ENCODE peak calls at places on chromosome 2, in five cellular contexts. One of them, this sample, is unnamed.

GRCh38 chr2:64770781-64771334 is 117.1 kb upstream of the SERTAD2 start:
- DNase-seq in right cardiac atrium: peak
- DNase-seq in ovary: peak
- DNase-seq in cardiac fibroblast: peak
- DNase-seq in AG09309: peak
- DNase-seq in this sample: peak

GRCh38 chr2:74471332-74472065 is 981 bp downstream of the MRPL53 start:
- DNase-seq in cardiac fibroblast: peak
- DNase-seq in AG09309: no peak
- DNase-seq in ovary: no peak
- DNase-seq in right cardiac atrium: no peak
- DNase-seq in this sample: no peak

GRCh38 chr2:1496394-1496821 is 83.1 kb downstream of the TPO start:
- DNase-seq in AG09309: no peak
- DNase-seq in right cardiac atrium: no peak
- DNase-seq in ovary: no peak
- DNase-seq in cardiac fibroblast: no peak
- DNase-seq in this sample: no peak

GRCh38 chr2:203743441-203743932 is 37.0 kb downstream of the CD28 start:
- DNase-seq in ovary: no peak
- DNase-seq in AG09309: peak
- DNase-seq in cardiac fibroblast: peak
- DNase-seq in right cardiac atrium: no peak
- DNase-seq in this sample: no peak

GRCh38 chr2:96111257-96111640 is 5.1 kb downstream of the ADRA2B start:
- DNase-seq in right cardiac atrium: no peak
- DNase-seq in ovary: no peak
- DNase-seq in cardiac fibroblast: no peak
- DNase-seq in AG09309: no peak
- DNase-seq in this sample: no peak

GRCh38 chr2:178512491-178512890 is 32.2 kb downstream of the PLEKHA3 start:
- DNase-seq in AG09309: peak
- DNase-seq in ovary: no peak
- DNase-seq in cardiac fibroblast: peak
- DNase-seq in right cardiac atrium: no peak
- DNase-seq in this sample: no peak

GRCh38 chr2:217911283-217911965 is 91.4 kb downstream of the TNS1 start:
- DNase-seq in right cardiac atrium: peak
- DNase-seq in ovary: no peak
- DNase-seq in cardiac fibroblast: peak
- DNase-seq in AG09309: no peak
- DNase-seq in this sample: no peak

GRCh38 chr2:235537587-235537986 is 43.7 kb downstream of the AGAP1 start:
- DNase-seq in right cardiac atrium: no peak
- DNase-seq in cardiac fibroblast: no peak
- DNase-seq in AG09309: no peak
- DNase-seq in ovary: no peak
- DNase-seq in this sample: no peak

GRCh38 chr2:121018136-121019057 is 266.6 kb downstream of the TFCP2L1 start:
- DNase-seq in AG09309: no peak
- DNase-seq in ovary: peak
- DNase-seq in cardiac fibroblast: peak
- DNase-seq in right cardiac atrium: peak
- DNase-seq in this sample: peak

GRCh38 chr2:75025633-75026380 is 67.4 kb downstream of the POLE4 start:
- DNase-seq in AG09309: no peak
- DNase-seq in right cardiac atrium: no peak
- DNase-seq in ovary: no peak
- DNase-seq in cardiac fibroblast: peak
- DNase-seq in this sample: no peak

GRCh38 chr2:226953206-226953605 is 117.4 kb downstream of the RHBDD1 start:
- DNase-seq in AG09309: no peak
- DNase-seq in ovary: no peak
- DNase-seq in right cardiac atrium: peak
- DNase-seq in cardiac fibroblast: no peak
- DNase-seq in this sample: no peak

GRCh38 chr2:191942114-191943103 is 95.5 kb upstream of the CAVIN2 start:
- DNase-seq in cardiac fibroblast: no peak
- DNase-seq in AG09309: no peak
- DNase-seq in right cardiac atrium: no peak
- DNase-seq in ovary: no peak
- DNase-seq in this sample: no peak

GRCh38 chr2:24544456-24545115 is 53.5 kb downstream of the NCOA1 start:
- DNase-seq in cardiac fibroblast: peak
- DNase-seq in ovary: no peak
- DNase-seq in AG09309: no peak
- DNase-seq in right cardiac atrium: no peak
- DNase-seq in this sample: no peak

GRCh38 chr2:198615972-198616371 is 811.6 kb downstream of the PLCL1 start:
- DNase-seq in right cardiac atrium: no peak
- DNase-seq in cardiac fibroblast: no peak
- DNase-seq in AG09309: peak
- DNase-seq in ovary: no peak
- DNase-seq in this sample: no peak

GRCh38 chr2:142041996-142042395 is 88.8 kb downstream of the LRP1B start:
- DNase-seq in AG09309: no peak
- DNase-seq in ovary: no peak
- DNase-seq in right cardiac atrium: no peak
- DNase-seq in cardiac fibroblast: no peak
- DNase-seq in this sample: no peak

GRCh38 chr2:106851055-106851454 is 34.9 kb downstream of the ST6GAL2 start:
- DNase-seq in AG09309: no peak
- DNase-seq in cardiac fibroblast: no peak
- DNase-seq in ovary: no peak
- DNase-seq in right cardiac atrium: no peak
- DNase-seq in this sample: no peak

GRCh38 chr2:69694894-69695849 is 46.8 kb upstream of the ANXA4 start:
- DNase-seq in cardiac fibroblast: peak
- DNase-seq in AG09309: peak
- DNase-seq in ovary: no peak
- DNase-seq in right cardiac atrium: no peak
- DNase-seq in this sample: no peak

GRCh38 chr2:28636491-28636890 is 115.1 kb upstream of the PPP1CB start:
- DNase-seq in AG09309: no peak
- DNase-seq in cardiac fibroblast: no peak
- DNase-seq in ovary: no peak
- DNase-seq in right cardiac atrium: no peak
- DNase-seq in this sample: no peak

GRCh38 chr2:65436169-65436824 is 3.9 kb upstream of the SPRED2 start:
- DNase-seq in cardiac fibroblast: peak
- DNase-seq in right cardiac atrium: peak
- DNase-seq in AG09309: peak
- DNase-seq in ovary: peak
- DNase-seq in this sample: peak

GRCh38 chr2:147327636-147328035 is 517.2 kb upstream of the ACVR2A start:
- DNase-seq in right cardiac atrium: no peak
- DNase-seq in cardiac fibroblast: peak
- DNase-seq in AG09309: no peak
- DNase-seq in ovary: no peak
- DNase-seq in this sample: no peak

GRCh38 chr2:230749111-230749510 is 36.5 kb downstream of the CAB39 start:
- DNase-seq in AG09309: no peak
- DNase-seq in right cardiac atrium: no peak
- DNase-seq in ovary: no peak
- DNase-seq in cardiac fibroblast: peak
- DNase-seq in this sample: no peak

GRCh38 chr2:187658952-187659525 is 104.8 kb upstream of the TFPI start:
- DNase-seq in AG09309: no peak
- DNase-seq in ovary: no peak
- DNase-seq in cardiac fibroblast: peak
- DNase-seq in right cardiac atrium: no peak
- DNase-seq in this sample: no peak

GRCh38 chr2:152171733-152172132 is 3.8 kb downstream of the STAM2 start:
- DNase-seq in cardiac fibroblast: peak
- DNase-seq in right cardiac atrium: no peak
- DNase-seq in ovary: no peak
- DNase-seq in AG09309: no peak
- DNase-seq in this sample: no peak

GRCh38 chr2:20423847-20424246 is 23.0 kb upstream of the RHOB start:
- DNase-seq in right cardiac atrium: no peak
- DNase-seq in ovary: no peak
- DNase-seq in AG09309: no peak
- DNase-seq in cardiac fibroblast: no peak
- DNase-seq in this sample: no peak

GRCh38 chr2:72898263-72898906 is 11.2 kb downstream of the SPR start:
- DNase-seq in cardiac fibroblast: no peak
- DNase-seq in AG09309: no peak
- DNase-seq in ovary: no peak
- DNase-seq in right cardiac atrium: no peak
- DNase-seq in this sample: no peak
- H3K4me3 ChIP-seq in cardiac fibroblast: no peak
- H3K4me3 ChIP-seq in AG09309: no peak
- H3K4me3 ChIP-seq in ovary: no peak
- H3K4me3 ChIP-seq in right cardiac atrium: no peak
- H3K4me3 ChIP-seq in this sample: no peak

DNA sequence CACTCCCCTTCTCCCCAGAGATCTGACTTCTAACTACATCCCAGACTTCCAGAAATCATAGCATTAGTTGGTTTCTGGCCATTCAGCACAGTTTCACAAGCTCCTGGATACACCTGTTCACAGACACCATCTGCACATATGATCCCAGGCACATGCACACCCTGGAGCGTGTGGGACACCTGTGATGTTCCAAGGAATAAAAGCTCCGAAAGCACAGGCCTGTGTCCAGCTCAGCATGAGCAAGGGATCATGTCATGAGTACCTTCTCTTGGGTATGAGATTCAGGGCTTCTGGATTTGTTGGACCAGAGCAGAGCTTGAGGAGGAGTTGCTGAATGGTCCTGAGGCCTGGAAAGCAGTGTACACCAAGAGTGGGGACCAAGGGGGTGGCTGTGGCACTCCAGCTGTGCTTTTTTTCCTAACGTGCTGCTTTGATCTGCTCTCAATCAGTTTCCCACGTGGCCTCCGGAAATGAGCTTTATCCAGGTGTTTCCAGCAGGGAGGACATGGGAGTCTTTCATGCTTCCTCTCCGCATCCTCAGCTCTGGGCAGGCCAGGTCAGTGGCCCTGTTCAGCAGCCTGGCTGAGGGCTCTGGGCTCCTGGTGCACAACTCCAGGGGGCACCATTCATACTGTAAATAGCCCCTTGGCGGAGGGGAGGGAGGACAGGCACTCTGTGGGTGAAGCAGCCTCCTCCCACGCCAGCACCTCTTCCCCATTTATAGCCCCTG is 1.8 kb downstream of the DYSF start:
- DNase-seq in right cardiac atrium: no peak
- DNase-seq in ovary: no peak
- DNase-seq in cardiac fibroblast: no peak
- DNase-seq in AG09309: no peak
- DNase-seq in this sample: no peak
- H3K4me3 ChIP-seq in right cardiac atrium: no peak
- H3K4me3 ChIP-seq in ovary: no peak
- H3K4me3 ChIP-seq in cardiac fibroblast: no peak
- H3K4me3 ChIP-seq in AG09309: no peak
- H3K4me3 ChIP-seq in this sample: peak

DNA sequence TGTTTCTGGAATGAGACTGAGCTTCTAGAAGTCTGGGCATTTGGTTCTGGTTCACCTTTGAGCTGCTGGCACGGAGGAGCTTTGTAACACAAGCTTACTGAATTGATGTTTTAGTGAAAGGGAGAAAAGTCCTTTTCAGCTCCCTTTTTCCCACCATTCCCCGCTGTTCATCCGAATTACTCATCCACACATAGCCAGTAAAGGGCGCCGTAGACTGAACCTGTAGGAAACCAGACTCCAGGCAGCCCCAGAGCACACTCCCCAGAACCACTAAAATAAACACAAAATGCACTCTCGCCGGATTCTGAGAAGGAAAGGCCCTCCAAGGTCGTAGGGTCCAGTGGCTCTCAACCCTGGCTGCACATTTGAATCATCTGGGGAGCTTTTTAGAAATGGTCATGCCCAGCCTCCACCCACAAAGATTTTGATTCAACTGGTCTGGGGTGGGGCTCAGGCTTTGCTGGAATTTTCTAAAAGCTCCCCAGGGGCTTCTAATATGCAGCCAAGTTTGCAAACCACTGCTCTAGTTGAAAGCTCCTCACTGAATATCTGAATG is 29.6 kb downstream of the TCF7L1 start:
- DNase-seq in cardiac fibroblast: peak
- DNase-seq in right cardiac atrium: no peak
- DNase-seq in AG09309: no peak
- DNase-seq in ovary: no peak
- DNase-seq in this sample: no peak
- H3K4me3 ChIP-seq in cardiac fibroblast: no peak
- H3K4me3 ChIP-seq in right cardiac atrium: no peak
- H3K4me3 ChIP-seq in AG09309: no peak
- H3K4me3 ChIP-seq in ovary: no peak
- H3K4me3 ChIP-seq in this sample: no peak

GRCh38 chr2:239241431-239241830 is 159.4 kb downstream of the HDAC4 start:
- DNase-seq in AG09309: no peak
- DNase-seq in cardiac fibroblast: no peak
- DNase-seq in ovary: no peak
- DNase-seq in right cardiac atrium: no peak
- DNase-seq in this sample: no peak

GRCh38 chr2:239240480-239240881 is 160.3 kb downstream of the HDAC4 start:
- DNase-seq in AG09309: no peak
- DNase-seq in cardiac fibroblast: no peak
- DNase-seq in right cardiac atrium: peak
- DNase-seq in ovary: no peak
- DNase-seq in this sample: peak

GRCh38 chr2:239238839-239239606 is 161.8 kb downstream of the HDAC4 start:
- DNase-seq in ovary: no peak
- DNase-seq in AG09309: no peak
- DNase-seq in right cardiac atrium: peak
- DNase-seq in cardiac fibroblast: no peak
- DNase-seq in this sample: no peak

GRCh38 chr2:239238381-239238780 is 162.4 kb downstream of the HDAC4 start:
- DNase-seq in cardiac fibroblast: no peak
- DNase-seq in AG09309: no peak
- DNase-seq in ovary: no peak
- DNase-seq in right cardiac atrium: peak
- DNase-seq in this sample: no peak

DNA sequence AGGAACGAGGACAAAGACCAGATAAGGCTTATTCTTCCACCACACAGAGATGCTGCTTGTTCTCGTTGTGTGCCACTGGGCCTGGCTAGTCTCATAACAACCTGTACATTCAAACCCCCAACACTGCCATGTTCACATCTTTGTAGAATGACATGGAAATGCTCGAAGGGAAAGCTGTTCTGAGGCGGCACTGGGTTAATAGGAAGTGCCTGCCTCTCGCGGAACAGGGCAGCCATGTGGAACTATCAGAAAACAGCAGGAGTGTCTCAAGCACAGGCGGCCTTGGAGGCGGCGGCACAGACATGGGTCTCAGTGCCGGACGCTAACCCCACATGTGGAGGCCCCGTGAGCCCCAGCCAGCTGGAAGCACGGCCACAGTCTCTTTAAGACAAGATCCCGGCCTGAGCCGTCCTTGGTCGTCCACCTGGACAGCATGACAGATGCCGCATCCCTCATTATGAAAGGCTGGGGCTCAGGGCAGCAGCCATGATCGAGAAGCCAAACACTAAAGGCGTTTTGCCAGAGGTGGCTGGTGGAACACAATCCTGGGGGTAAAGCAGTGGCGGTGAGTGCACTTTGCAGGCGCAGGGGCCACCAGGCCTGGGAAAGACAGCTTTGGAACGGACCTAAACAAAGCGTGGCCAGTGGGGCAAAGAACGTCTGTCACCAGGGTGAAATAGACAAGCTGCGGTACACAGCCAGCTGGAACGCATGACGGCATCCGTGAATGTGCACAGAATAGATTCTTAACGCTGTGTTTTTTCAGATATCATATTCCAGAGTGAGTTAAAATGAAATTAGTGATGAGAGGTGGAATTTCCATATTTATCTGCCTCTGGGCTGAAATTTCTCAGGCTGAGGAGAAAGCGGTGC is 161.0 kb downstream of the HDAC4 start:
- DNase-seq in ovary: no peak
- DNase-seq in right cardiac atrium: peak
- DNase-seq in AG09309: no peak
- DNase-seq in cardiac fibroblast: no peak
- DNase-seq in this sample: no peak
- H3K4me3 ChIP-seq in ovary: no peak
- H3K4me3 ChIP-seq in right cardiac atrium: no peak
- H3K4me3 ChIP-seq in AG09309: no peak
- H3K4me3 ChIP-seq in cardiac fibroblast: no peak
- H3K4me3 ChIP-seq in this sample: peak